ENCODE peak calls at places on chromosome 2, in nine cellular contexts. G is psoas muscle; J is stomach; Z is Peyer's patch; K is activated naive CD4-positive, alpha-beta T cell; M is ELR; N is activated T-cell treated with anti-CD3 and anti-CD28 coated beads for 1 hour; Q is activated CD8-positive, alpha-beta memory T cell treated with anti-CD3 and anti-CD28 coated beads, Interleukin-2, amount 50 U/mL, for 48 hours; U is HFFc6. O is an unnamed sample.
A peak's percentile ranks its signal among the peaks of the same experiment; 100 is the strongest.

GRCh38 chr2:181517685-181518301 is 60.6 kb downstream of the ITGA4 start:
- DNase-seq in K (no peak), G (no peak), J (no peak), U (no peak), N (no peak), Q (no peak), Z (no peak), M (no peak), O (no peak)

GRCh38 chr2:234947556-234947955 is 4.3 kb upstream of the SH3BP4 start:
- DNase-seq in G (no peak), K (no peak), U (no peak), Z (no peak), Q (no peak), J (no peak), M (no peak), N (no peak), O (no peak)

GRCh38 chr2:66377832-66378231 is 57.1 kb upstream of the MEIS1 start:
- DNase-seq in N (no peak), U (no peak), Q (no peak), G (no peak), M (no peak), J (no peak), Z (no peak), K (no peak), O (no peak)

GRCh38 chr2:39715095-39715494 is 49.4 kb downstream of the TMEM178A start:
- DNase-seq in M (no peak), K (no peak), U (no peak), Q (no peak), N (no peak), G (no peak), Z (no peak), J (no peak), O (no peak)

GRCh38 chr2:223696719-223697118 is 94.6 kb upstream of the SCG2 start:
- DNase-seq in N (no peak), Q (no peak), U (peak; percentile 23), G (no peak), M (peak; percentile 73), J (no peak), K (no peak), Z (no peak), O (no peak)

GRCh38 chr2:138307099-138307498 is 194.5 kb upstream of the SPOPL start:
- DNase-seq in M (no peak), N (no peak), Z (no peak), J (no peak), U (no peak), Q (no peak), G (no peak), K (no peak), O (no peak)

GRCh38 chr2:112674229-112674628 is 28.5 kb downstream of the SLC20A1 start:
- DNase-seq in J (peak; percentile 54), Z (no peak), G (peak; percentile 62), Q (no peak), M (no peak), U (no peak), K (no peak), N (no peak), O (peak; percentile 15)

GRCh38 chr2:129008055-129008880 is 689.6 kb upstream of the HS6ST1 start:
- DNase-seq in G (no peak), M (no peak), N (no peak), U (no peak), Z (no peak), Q (no peak), K (no peak), J (no peak), O (no peak)

GRCh38 chr2:98148968-98149697 is 62.2 kb downstream of the VWA3B start:
- DNase-seq in N (no peak), K (no peak), Q (no peak), J (no peak), Z (no peak), M (peak; percentile 70), U (peak; percentile 57), G (no peak), O (peak; percentile 11)

GRCh38 chr2:29223851-29224692 is 108.9 kb downstream of the CLIP4 start:
- DNase-seq in M (no peak), Q (no peak), Z (no peak), N (no peak), K (no peak), G (no peak), U (peak; percentile 48), J (no peak), O (no peak)

GRCh38 chr2:85765081-85765731 is 11.4 kb downstream of the ATOH8 start:
- DNase-seq in G (no peak), Q (no peak), J (no peak), N (no peak), M (no peak), Z (no peak), K (no peak), U (no peak), O (no peak)

GRCh38 chr2:39411186-39411944 is 25.7 kb downstream of the MAP4K3 start:
- DNase-seq in Z (no peak), J (no peak), G (no peak), N (no peak), M (peak; percentile 98), U (peak; percentile 89), K (no peak), Q (no peak), O (no peak)

GRCh38 chr2:168550670-168551069 is 94.6 kb downstream of the CERS6 start:
- DNase-seq in J (no peak), M (no peak), K (no peak), Z (no peak), G (no peak), Q (no peak), U (no peak), N (no peak), O (no peak)

GRCh38 chr2:196914867-196915465 is 11.5 kb downstream of the PGAP1 start:
- DNase-seq in J (no peak), Z (no peak), G (no peak), N (no peak), K (no peak), M (no peak), Q (no peak), U (no peak), O (no peak)

GRCh38 chr2:96146151-96146880 is 1.1 kb upstream of the DUSP2 start:
- DNase-seq in J (peak; percentile 47), U (no peak), G (peak; percentile 57), N (peak; percentile 77), Z (peak; percentile 60), K (peak; percentile 80), M (no peak), Q (peak; percentile 92), O (peak; percentile 90)